ENCODE peak calls at places on chromosomes 2 and 18, in six cellular contexts. One of them, this sample, is unnamed.
A peak's percentile ranks its signal among the peaks of the same experiment; 100 is the strongest.

GRCh38 chr2:122451040-122451439 is 695.6 kb downstream of the TSN start:
- DNase-seq in mammary epithelial cell: peak; percentile 42
- DNase-seq in sigmoid colon: no peak
- DNase-seq in body of pancreas: no peak
- DNase-seq in lower lobe of right lung: no peak
- DNase-seq in kidney: no peak
- DNase-seq in this sample: no peak

GRCh38 chr2:38653715-38654494 is 12.0 kb upstream of the GALM start:
- DNase-seq in mammary epithelial cell: peak; percentile 50
- DNase-seq in lower lobe of right lung: no peak
- DNase-seq in kidney: no peak
- DNase-seq in body of pancreas: no peak
- DNase-seq in sigmoid colon: no peak
- DNase-seq in this sample: no peak

GRCh38 chr2:40554665-40555294 is 102.9 kb upstream of the SLC8A1 start:
- DNase-seq in sigmoid colon: peak; percentile 70
- DNase-seq in mammary epithelial cell: peak; percentile 46
- DNase-seq in lower lobe of right lung: peak; percentile 46
- DNase-seq in body of pancreas: peak; percentile 49
- DNase-seq in kidney: peak; percentile 27
- DNase-seq in this sample: peak; percentile 69

GRCh38 chr2:138723588-138723987 is 56.6 kb downstream of the NXPH2 start:
- DNase-seq in kidney: no peak
- DNase-seq in mammary epithelial cell: no peak
- DNase-seq in sigmoid colon: no peak
- DNase-seq in lower lobe of right lung: no peak
- DNase-seq in body of pancreas: no peak
- DNase-seq in this sample: no peak

GRCh38 chr2:223797073-223797472 is 40.3 kb downstream of the AP1S3 start:
- DNase-seq in kidney: no peak
- DNase-seq in body of pancreas: peak; percentile 17
- DNase-seq in mammary epithelial cell: peak; percentile 99
- DNase-seq in lower lobe of right lung: no peak
- DNase-seq in sigmoid colon: no peak
- DNase-seq in this sample: no peak

GRCh38 chr2:96934831-96935545 is 51.4 kb downstream of the FAM178B start:
- DNase-seq in lower lobe of right lung: no peak
- DNase-seq in body of pancreas: no peak
- DNase-seq in mammary epithelial cell: no peak
- DNase-seq in sigmoid colon: no peak
- DNase-seq in kidney: peak; percentile 28
- DNase-seq in this sample: no peak

GRCh38 chr18:73235921-73236320 is 368.1 kb upstream of the NETO1 start:
- DNase-seq in lower lobe of right lung: no peak
- DNase-seq in mammary epithelial cell: peak; percentile 24
- DNase-seq in kidney: no peak
- DNase-seq in body of pancreas: no peak
- DNase-seq in sigmoid colon: no peak
- DNase-seq in this sample: no peak

GRCh38 chr2:36456227-36456788 is 100.7 kb downstream of the CRIM1 start:
- DNase-seq in kidney: peak; percentile 85
- DNase-seq in mammary epithelial cell: peak; percentile 63
- DNase-seq in sigmoid colon: peak; percentile 80
- DNase-seq in body of pancreas: peak; percentile 48
- DNase-seq in lower lobe of right lung: peak; percentile 63
- DNase-seq in this sample: peak; percentile 52

GRCh38 chr2:46097714-46098480 is 199.3 kb upstream of the EPAS1 start:
- DNase-seq in mammary epithelial cell: peak; percentile 92
- DNase-seq in body of pancreas: peak; percentile 64
- DNase-seq in kidney: no peak
- DNase-seq in lower lobe of right lung: no peak
- DNase-seq in sigmoid colon: peak; percentile 90
- DNase-seq in this sample: no peak

GRCh38 chr2:36339819-36340218 is 15.8 kb upstream of the CRIM1 start:
- DNase-seq in body of pancreas: no peak
- DNase-seq in mammary epithelial cell: no peak
- DNase-seq in lower lobe of right lung: no peak
- DNase-seq in kidney: no peak
- DNase-seq in sigmoid colon: no peak
- DNase-seq in this sample: no peak

GRCh38 chr18:5391427-5391826 is 95.9 kb upstream of the ZBTB14 start:
- DNase-seq in lower lobe of right lung: no peak
- DNase-seq in body of pancreas: no peak
- DNase-seq in mammary epithelial cell: no peak
- DNase-seq in sigmoid colon: no peak
- DNase-seq in kidney: no peak
- DNase-seq in this sample: no peak

GRCh38 chr18:5393779-5394178 is 98.3 kb upstream of the ZBTB14 start:
- DNase-seq in sigmoid colon: no peak
- DNase-seq in kidney: no peak
- DNase-seq in body of pancreas: no peak
- DNase-seq in lower lobe of right lung: no peak
- DNase-seq in mammary epithelial cell: no peak
- DNase-seq in this sample: no peak

DNA sequence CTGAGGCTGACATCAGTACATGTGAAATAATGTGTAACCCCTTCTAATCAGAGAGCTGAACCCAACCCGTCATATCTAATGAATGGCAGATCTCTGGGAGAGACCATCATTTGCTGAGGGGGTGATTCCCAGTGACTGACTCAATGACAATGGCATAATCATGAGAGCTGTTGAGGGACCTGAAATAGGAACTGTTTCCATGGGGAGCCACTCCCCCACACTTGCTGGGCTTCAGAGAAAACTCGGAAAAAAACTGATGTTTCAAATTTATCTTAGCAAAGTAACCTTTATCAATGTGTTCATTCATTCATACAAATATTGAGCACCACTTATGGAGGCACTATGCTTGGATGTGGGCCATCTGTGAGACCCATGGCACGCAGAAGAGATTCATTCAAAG is 93.4 kb upstream of the ZBTB14 start:
- DNase-seq in sigmoid colon: no peak
- DNase-seq in mammary epithelial cell: no peak
- DNase-seq in kidney: no peak
- DNase-seq in lower lobe of right lung: no peak
- DNase-seq in body of pancreas: no peak
- DNase-seq in this sample: no peak
- TF ChIP-seq CTCF in sigmoid colon: no peak
- TF ChIP-seq CTCF in mammary epithelial cell: no peak
- TF ChIP-seq CTCF in kidney: no peak
- TF ChIP-seq CTCF in lower lobe of right lung: no peak
- TF ChIP-seq CTCF in body of pancreas: no peak
- TF ChIP-seq CTCF in this sample: no peak

GRCh38 chr2:28622101-28622499 is 126.2 kb downstream of the PLB1 start:
- DNase-seq in sigmoid colon: no peak
- DNase-seq in body of pancreas: peak; percentile 54
- DNase-seq in kidney: no peak
- DNase-seq in lower lobe of right lung: no peak
- DNase-seq in mammary epithelial cell: no peak
- DNase-seq in this sample: no peak
- H3K4me3 ChIP-seq in sigmoid colon: no peak overlapping the region
- H3K4me3 ChIP-seq in body of pancreas: no peak overlapping the region
- H3K4me3 ChIP-seq in kidney: peak overlapping the region; percentile 9
- H3K4me3 ChIP-seq in lower lobe of right lung: no peak overlapping the region
- H3K4me3 ChIP-seq in mammary epithelial cell: no peak overlapping the region
- H3K4me3 ChIP-seq in this sample: no peak overlapping the region

GRCh38 chr2:54957321-54957999 is 92.8 kb downstream of the RTN4 start:
- DNase-seq in sigmoid colon: no peak
- DNase-seq in lower lobe of right lung: no peak
- DNase-seq in mammary epithelial cell: no peak
- DNase-seq in body of pancreas: no peak
- DNase-seq in kidney: no peak
- DNase-seq in this sample: no peak

GRCh38 chr2:54954705-54955357 is 95.4 kb downstream of the RTN4 start:
- DNase-seq in kidney: no peak
- DNase-seq in body of pancreas: no peak
- DNase-seq in lower lobe of right lung: no peak
- DNase-seq in mammary epithelial cell: no peak
- DNase-seq in sigmoid colon: no peak
- DNase-seq in this sample: no peak

GRCh38 chr2:54955358-54955673 is 94.9 kb downstream of the RTN4 start:
- DNase-seq in kidney: no peak
- DNase-seq in lower lobe of right lung: no peak
- DNase-seq in body of pancreas: no peak
- DNase-seq in mammary epithelial cell: no peak
- DNase-seq in sigmoid colon: no peak
- DNase-seq in this sample: no peak

GRCh38 chr2:54956392-54956722 is 93.9 kb downstream of the RTN4 start:
- DNase-seq in lower lobe of right lung: no peak
- DNase-seq in kidney: no peak
- DNase-seq in mammary epithelial cell: no peak
- DNase-seq in body of pancreas: no peak
- DNase-seq in sigmoid colon: no peak
- DNase-seq in this sample: no peak

GRCh38 chr2:54955674-54956391 is 94.4 kb downstream of the RTN4 start:
- DNase-seq in body of pancreas: no peak
- DNase-seq in sigmoid colon: no peak
- DNase-seq in lower lobe of right lung: no peak
- DNase-seq in kidney: no peak
- DNase-seq in mammary epithelial cell: no peak
- DNase-seq in this sample: no peak
- H3K27ac ChIP-seq in body of pancreas: no peak overlapping the region
- H3K27ac ChIP-seq in sigmoid colon: no peak overlapping the region
- H3K27ac ChIP-seq in lower lobe of right lung: peak overlapping the region; percentile 60
- H3K27ac ChIP-seq in kidney: no peak overlapping the region
- H3K27ac ChIP-seq in mammary epithelial cell: no peak overlapping the region
- H3K27ac ChIP-seq in this sample: no peak overlapping the region

GRCh38 chr2:105102001-105102400 is 64.1 kb downstream of the MRPS9 start:
- DNase-seq in mammary epithelial cell: no peak
- DNase-seq in lower lobe of right lung: no peak
- DNase-seq in body of pancreas: no peak
- DNase-seq in sigmoid colon: no peak
- DNase-seq in kidney: no peak
- DNase-seq in this sample: no peak
- TF ChIP-seq CTCF in mammary epithelial cell: no peak
- TF ChIP-seq CTCF in lower lobe of right lung: no peak
- TF ChIP-seq CTCF in body of pancreas: no peak
- TF ChIP-seq CTCF in sigmoid colon: no peak
- TF ChIP-seq CTCF in kidney: no peak
- TF ChIP-seq CTCF in this sample: no peak

GRCh38 chr2:73895473-73895872 is 2.7 kb downstream of the ACTG2 start:
- DNase-seq in kidney: no peak
- DNase-seq in lower lobe of right lung: no peak
- DNase-seq in sigmoid colon: no peak
- DNase-seq in mammary epithelial cell: no peak
- DNase-seq in body of pancreas: no peak
- DNase-seq in this sample: no peak
- H3K4me3 ChIP-seq in kidney: no peak overlapping the region
- H3K4me3 ChIP-seq in lower lobe of right lung: no peak overlapping the region
- H3K4me3 ChIP-seq in sigmoid colon: peak overlapping the region; percentile 75
- H3K4me3 ChIP-seq in mammary epithelial cell: no peak overlapping the region
- H3K4me3 ChIP-seq in body of pancreas: no peak overlapping the region
- H3K4me3 ChIP-seq in this sample: no peak overlapping the region

DNA sequence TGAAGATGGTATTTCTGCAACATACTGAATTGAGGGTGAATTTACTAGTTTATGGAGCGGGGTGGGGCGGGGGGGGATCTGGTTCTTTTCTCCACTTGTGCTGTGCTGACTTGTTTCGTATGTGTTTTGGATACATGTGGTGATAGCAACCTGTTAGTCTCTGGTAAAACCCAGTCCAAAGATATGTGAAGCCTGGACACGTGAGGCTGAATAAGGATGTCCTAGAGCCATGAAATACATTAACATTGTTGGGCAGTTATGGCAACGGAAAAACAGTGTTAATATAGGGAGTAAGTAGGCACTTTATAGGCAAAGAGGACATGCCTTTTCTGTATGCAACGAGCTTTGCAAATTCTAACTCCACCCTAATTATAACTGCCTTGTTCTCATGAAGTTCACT is 42.0 kb upstream of the NEMP2 start:
- DNase-seq in mammary epithelial cell: peak; percentile 77
- DNase-seq in body of pancreas: no peak
- DNase-seq in lower lobe of right lung: no peak
- DNase-seq in sigmoid colon: no peak
- DNase-seq in kidney: no peak
- DNase-seq in this sample: no peak
- H3K27ac ChIP-seq in mammary epithelial cell: no peak overlapping the region
- H3K27ac ChIP-seq in body of pancreas: no peak overlapping the region
- H3K27ac ChIP-seq in lower lobe of right lung: no peak overlapping the region
- H3K27ac ChIP-seq in sigmoid colon: peak overlapping the region; percentile 68
- H3K27ac ChIP-seq in kidney: no peak overlapping the region
- H3K27ac ChIP-seq in this sample: no peak overlapping the region